ENCODE peak calls at places on chromosomes 3 and 15, in four cellular contexts. E is HCT116, L is H1, Q is A549. N is an unnamed sample.

GRCh38 chr15:92711457-92711831 is 55.9 kb upstream of the FAM174B start:
- DNase-seq in E (no peak), Q (no peak), L (no peak), N (no peak)

GRCh38 chr3:29128004-29128403 is 152.9 kb upstream of the RBMS3 start:
- DNase-seq in Q (no peak), L (no peak), E (no peak), N (no peak)

GRCh38 chr3:53516339-53516738 is 21.9 kb downstream of the CACNA1D start:
- DNase-seq in L (no peak), E (no peak), Q (no peak), N (no peak)

GRCh38 chr15:64854041-64854440 is 12.3 kb downstream of the PLEKHO2 start:
- DNase-seq in L (no peak), Q (no peak), E (no peak), N (no peak)

GRCh38 chr3:194330160-194330559 is 21.0 kb downstream of the CPN2 start:
- DNase-seq in E (no peak), L (no peak), Q (no peak), N (no peak)

GRCh38 chr3:98655666-98656065 is 62.3 kb upstream of the CPOX start:
- DNase-seq in L (no peak), Q (no peak), E (no peak), N (no peak)

GRCh38 chr3:127536818-127537810 is 53.4 kb downstream of the TPRA1 start:
- DNase-seq in E (no peak), Q (no peak), L (no peak), N (no peak)

GRCh38 chr3:32082727-32083126 is 23.7 kb upstream of the GPD1L start:
- DNase-seq in E (no peak), L (no peak), Q (no peak), N (no peak)

GRCh38 chr3:195187609-195188529 is 83.1 kb downstream of the XXYLT1 start:
- DNase-seq in E (no peak), Q (peak), L (no peak), N (no peak)

GRCh38 chr3:123424321-123424998 is 24.4 kb downstream of the ADCY5 start:
- DNase-seq in Q (no peak), E (no peak), L (no peak), N (no peak)

GRCh38 chr3:13139471-13140065 is 66.3 kb upstream of the IQSEC1 start:
- DNase-seq in Q (no peak), E (no peak), L (no peak), N (no peak)

GRCh38 chr3:29099296-29099695 is 181.6 kb upstream of the RBMS3 start:
- DNase-seq in E (no peak), Q (no peak), L (no peak), N (no peak)

GRCh38 chr3:9229325-9229724 is 20.1 kb downstream of the SRGAP3 start:
- DNase-seq in L (no peak), E (no peak), Q (no peak), N (no peak)

GRCh38 chr3:125200731-125201139 is 11.8 kb downstream of the SLC12A8 start:
- DNase-seq in Q (no peak), L (no peak), E (no peak), N (no peak)

GRCh38 chr15:70815604-70816003 is 38.4 kb downstream of the LARP6 start:
- DNase-seq in L (no peak), E (no peak), Q (peak), N (no peak)

GRCh38 chr3:44661189-44661588 is 12.7 kb downstream of the ZNF35 start:
- DNase-seq in L (no peak), E (no peak), Q (peak), N (no peak)

GRCh38 chr3:27657404-27657803 is 64.7 kb downstream of the EOMES start:
- DNase-seq in L (no peak), E (no peak), Q (no peak), N (no peak)

GRCh38 chr3:145798691-145799550 is 362.1 kb downstream of the PLOD2 start:
- DNase-seq in E (no peak), L (no peak), Q (no peak), N (no peak)

GRCh38 chr3:171606151-171606751 is 146.0 kb upstream of the TNIK start:
- DNase-seq in Q (no peak), E (no peak), L (no peak), N (no peak)

GRCh38 chr15:91898843-91899242 is 45.3 kb downstream of the SLCO3A1 start:
- DNase-seq in Q (no peak), L (no peak), E (no peak), N (no peak)

GRCh38 chr3:170961616-170962400 is 53.4 kb upstream of the EIF5A2 start:
- DNase-seq in E (peak), Q (peak), L (no peak), N (peak)

GRCh38 chr3:161273589-161274218 is 52.6 kb downstream of the NMD3 start:
- DNase-seq in E (peak), Q (peak), L (no peak), N (peak)

GRCh38 chr3:181176610-181177009 is 187.1 kb upstream of the DNAJC19 start:
- DNase-seq in L (no peak), E (peak), Q (peak), N (peak)

GRCh38 chr3:13145131-13145825 is 72.0 kb upstream of the IQSEC1 start:
- DNase-seq in Q (peak), L (no peak), E (peak), N (peak)

GRCh38 chr3:13451301-13451673 is 28.8 kb upstream of the HDAC11 start:
- DNase-seq in E (no peak), L (no peak), Q (peak), N (no peak)

GRCh38 chr3:36840453-36840921 is 76.1 kb upstream of the DCLK3 start:
- DNase-seq in L (no peak), E (no peak), Q (no peak), N (no peak)

GRCh38 chr15:62190257-62190656 is 25.2 kb upstream of the C2CD4B start:
- DNase-seq in L (no peak), Q (no peak), E (no peak), N (no peak)

GRCh38 chr3:177337548-177338331 is 140.5 kb upstream of the TBL1XR1 start:
- DNase-seq in E (no peak), Q (no peak), L (no peak), N (peak)

GRCh38 chr3:83122774-83123350 is 1361.4 kb upstream of the GBE1 start:
- DNase-seq in E (no peak), Q (no peak), L (no peak), N (no peak)

GRCh38 chr3:112499328-112499727 is at the start of gene BTLA:
- DNase-seq in E (no peak), Q (no peak), L (no peak), N (no peak)

GRCh38 chr3:99366663-99367429 is 271.5 kb upstream of the COL8A1 start:
- DNase-seq in Q (peak), E (peak), L (no peak), N (peak)

GRCh38 chr3:190972840-190973270 is 110.4 kb upstream of the GMNC start:
- DNase-seq in L (no peak), Q (no peak), E (no peak), N (no peak)

GRCh38 chr15:59283717-59284336 is 77.2 kb downstream of the LDHAL6B start:
- DNase-seq in Q (peak), E (peak), L (peak), N (no peak)

GRCh38 chr3:45507820-45508317 is 86.7 kb upstream of the LIMD1 start:
- DNase-seq in Q (peak), L (no peak), E (no peak), N (no peak)

GRCh38 chr3:55481067-55481917 is 5.8 kb downstream of the WNT5A start:
- DNase-seq in L (no peak), E (no peak), Q (no peak), N (no peak)

GRCh38 chr3:51709004-51709420 is 2.1 kb downstream of the GRM2 start:
- DNase-seq in Q (no peak), L (no peak), E (no peak), N (no peak)

GRCh38 chr3:49359623-49360022 is 1.5 kb upstream of the GPX1 start:
- DNase-seq in Q (no peak), E (no peak), L (no peak), N (peak)

GRCh38 chr3:17140670-17141505 is 256.1 kb downstream of the PLCL2 start:
- DNase-seq in Q (peak), E (no peak), L (no peak), N (no peak)

DNA sequence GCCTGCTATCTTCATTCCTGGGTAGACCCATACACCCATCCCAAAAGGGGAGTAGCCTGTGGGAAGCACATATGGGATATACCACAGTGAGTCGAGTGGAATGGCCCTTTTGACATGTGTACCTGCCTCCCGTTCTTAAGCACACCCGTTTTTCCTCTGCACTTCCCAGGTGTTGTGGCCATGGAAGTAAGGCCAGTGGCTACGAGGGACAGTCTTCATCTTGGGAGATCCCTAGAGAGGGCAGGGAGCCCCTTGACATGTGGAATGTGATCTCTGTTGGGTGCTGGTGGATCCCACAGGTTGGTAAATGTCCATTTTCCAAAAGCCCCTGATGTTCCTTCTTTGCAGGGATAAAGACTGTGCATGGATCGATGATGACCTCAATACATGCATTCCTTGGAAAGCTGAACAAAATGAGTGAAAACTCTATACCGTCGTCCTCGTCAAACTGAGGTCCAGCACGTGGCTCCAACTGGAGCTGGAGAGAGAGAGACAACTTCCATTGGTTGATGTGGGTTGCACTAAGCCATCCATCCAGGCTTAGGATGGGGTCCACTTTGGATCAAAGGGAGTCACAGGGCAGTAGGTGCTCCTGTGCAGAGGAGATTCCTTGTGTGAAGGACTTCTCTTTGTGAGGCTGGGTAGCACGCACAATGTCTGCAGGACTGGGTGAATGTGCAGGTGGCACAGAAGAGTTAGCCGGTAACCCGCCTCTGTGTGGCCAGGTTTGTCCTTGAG is 136.8 kb downstream of the SNRPN start:
- DNase-seq in E (no peak), Q (no peak), L (no peak), N (no peak)
- TF ChIP-seq MAX in E (no peak), Q (no peak), L (no peak), N (no peak)

GRCh38 chr15:69060744-69061143 is 46.2 kb downstream of the NOX5 start:
- DNase-seq in L (no peak), Q (no peak), E (no peak), N (no peak)
- TF ChIP-seq MAX in L (no peak), Q (no peak), E (no peak), N (no peak)

DNA sequence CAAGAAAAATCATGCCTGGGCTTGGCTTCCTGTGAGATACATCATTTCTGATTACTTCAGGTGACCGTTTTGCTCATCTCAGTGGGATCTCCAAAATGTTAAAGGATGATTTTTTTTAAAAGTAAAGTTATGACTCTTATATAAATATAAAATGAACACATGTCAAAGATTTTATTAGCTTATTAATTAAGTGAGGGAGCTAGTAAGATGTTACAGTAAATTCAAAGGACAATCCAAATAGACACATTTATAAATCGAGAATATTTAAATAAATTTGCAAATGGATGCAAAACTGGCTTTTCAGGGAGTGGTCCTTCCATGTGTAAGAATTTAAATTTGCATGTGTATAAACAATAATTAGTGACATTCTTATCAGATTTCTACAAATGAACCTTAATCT is 87.0 kb downstream of the IQCH start:
- DNase-seq in Q (no peak), E (no peak), L (no peak), N (no peak)
- TF ChIP-seq MAX in Q (no peak), E (no peak), L (no peak), N (no peak)

DNA sequence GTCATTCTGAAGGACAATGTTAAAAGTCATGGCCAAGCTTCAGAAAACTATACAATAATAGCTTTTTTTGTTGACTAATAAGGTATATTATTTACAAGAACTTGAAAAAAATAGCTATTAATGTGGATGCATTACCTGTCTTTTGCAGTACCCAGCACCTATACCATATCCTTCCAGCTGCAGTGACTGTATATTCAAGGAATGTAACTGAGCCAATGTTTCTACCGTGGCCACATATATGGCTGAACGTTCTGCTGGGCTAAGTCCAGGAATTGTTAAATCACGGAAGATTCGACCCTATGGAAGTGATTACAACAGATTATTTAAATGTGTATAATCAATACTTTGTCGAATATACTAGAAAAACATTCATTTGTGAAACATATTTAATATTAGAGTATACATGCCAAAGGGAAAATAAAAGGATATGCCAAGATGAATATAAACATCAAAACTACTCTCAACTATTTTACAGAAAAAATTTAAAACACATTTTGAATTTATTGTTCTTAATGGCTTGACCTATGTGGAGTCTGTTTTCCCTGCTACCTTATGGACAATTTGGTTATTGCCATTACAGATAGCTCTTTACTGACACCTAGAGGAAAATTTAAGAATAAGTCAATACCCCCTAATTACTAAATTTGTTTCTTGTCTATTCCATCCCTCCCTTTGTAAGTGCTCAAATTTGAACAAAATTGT is 17.6 kb downstream of the ACAD11 start:
- DNase-seq in E (peak), L (no peak), Q (peak), N (peak)
- TF ChIP-seq MAX in E (no peak), L (no peak), Q (no peak), N (no peak)

GRCh38 chr3:72133329-72134011 is 348.5 kb upstream of the PROK2 start:
- DNase-seq in E (no peak), Q (no peak), L (no peak), N (no peak)
- TF ChIP-seq MAX in E (no peak), Q (no peak), L (no peak), N (no peak)

GRCh38 chr15:33218071-33218491 is 23.6 kb upstream of the FMN1 start:
- DNase-seq in Q (no peak), E (no peak), L (no peak), N (no peak)
- TF ChIP-seq MAX in Q (no peak), E (no peak), L (no peak), N (no peak)